ENCODE peak calls at places on chromosome 5, in six cellular contexts. D is heart left ventricle, Z is WTC11, M is T-helper 17 cell, L is HCT116, V is omental fat pad. Y is an unnamed sample.

GRCh38 chr5:126917918-126918623 is 112.3 kb downstream of the MARCHF3 start:
- ATAC-seq in D (no peak), Z (peak), M (no peak), L (no peak), V (no peak), Y (no peak)

GRCh38 chr5:77389746-77390145 is 102.4 kb downstream of the WDR41 start:
- ATAC-seq in D (no peak), Z (no peak), M (no peak), L (no peak), V (no peak), Y (no peak)

GRCh38 chr5:169796731-169797130 is 159.7 kb downstream of the DOCK2 start:
- ATAC-seq in D (no peak), Z (no peak), M (no peak), L (no peak), V (no peak), Y (no peak)

GRCh38 chr5:2423634-2424033 is 327.8 kb downstream of the IRX2 start:
- ATAC-seq in D (no peak), Z (no peak), M (no peak), L (no peak), V (no peak), Y (no peak)

GRCh38 chr5:854966-855743 is 4.4 kb upstream of the ZDHHC11 start:
- ATAC-seq in D (no peak), Z (no peak), M (no peak), L (no peak), V (no peak), Y (no peak)

GRCh38 chr5:3092664-3093063 is 341.2 kb upstream of the IRX2 start:
- ATAC-seq in D (peak), Z (no peak), M (no peak), L (no peak), V (no peak), Y (no peak)

GRCh38 chr5:57179262-57179960 is 5.6 kb downstream of the GPBP1 start:
- ATAC-seq in D (peak), Z (no peak), M (no peak), L (no peak), V (no peak), Y (no peak)

GRCh38 chr5:178211095-178212048 is 7.0 kb downstream of the HNRNPAB start:
- ATAC-seq in D (no peak), Z (no peak), M (no peak), L (peak), V (no peak), Y (peak)

GRCh38 chr5:44632344-44632743 is 176.4 kb upstream of the MRPS30 start:
- ATAC-seq in D (no peak), Z (no peak), M (no peak), L (no peak), V (no peak), Y (no peak)

GRCh38 chr5:180868960-180869359 is 7.9 kb upstream of the ZFP62 start:
- ATAC-seq in D (peak), Z (peak), M (peak), L (peak), V (peak), Y (peak)

GRCh38 chr5:158801286-158801685 is 298.4 kb downstream of the EBF1 start:
- ATAC-seq in D (no peak), Z (no peak), M (no peak), L (no peak), V (no peak), Y (no peak)

GRCh38 chr5:149113669-149114068 is 27.6 kb upstream of the ABLIM3 start:
- ATAC-seq in D (no peak), Z (no peak), M (no peak), L (no peak), V (peak), Y (no peak)

GRCh38 chr5:1163879-1164278 is 37.5 kb upstream of the SLC6A19 start:
- ATAC-seq in D (no peak), Z (no peak), M (no peak), L (no peak), V (no peak), Y (no peak)

GRCh38 chr5:113520429-113520828 is 6.9 kb downstream of the YTHDC2 start:
- ATAC-seq in D (no peak), Z (no peak), M (no peak), L (no peak), V (no peak), Y (no peak)

GRCh38 chr5:142654578-142655042 is 31.3 kb downstream of the FGF1 start:
- ATAC-seq in D (peak), Z (peak), M (no peak), L (peak), V (no peak), Y (no peak)

GRCh38 chr5:32001722-32002121 is 172.4 kb downstream of the GOLPH3 start:
- ATAC-seq in D (peak), Z (no peak), M (no peak), L (no peak), V (no peak), Y (no peak)

GRCh38 chr5:112023766-112024165 is 266.8 kb upstream of the NREP start:
- ATAC-seq in D (no peak), Z (no peak), M (no peak), L (no peak), V (no peak), Y (no peak)

GRCh38 chr5:142110046-142110531 is 1.5 kb downstream of the NDFIP1 start:
- ATAC-seq in D (no peak), Z (no peak), M (no peak), L (no peak), V (no peak), Y (no peak)

GRCh38 chr5:143629871-143630658 is 181.9 kb upstream of the HMHB1 start:
- ATAC-seq in D (no peak), Z (no peak), M (no peak), L (no peak), V (no peak), Y (no peak)

GRCh38 chr5:114393159-114393558 is 31.3 kb downstream of the KCNN2 start:
- ATAC-seq in D (no peak), Z (no peak), M (no peak), L (no peak), V (no peak), Y (no peak)

GRCh38 chr5:80213467-80213866 is 42.4 kb downstream of the SERINC5 start:
- ATAC-seq in D (no peak), Z (no peak), M (no peak), L (no peak), V (no peak), Y (no peak)

GRCh38 chr5:124735169-124735858 is 11.1 kb downstream of the ZNF608 start:
- ATAC-seq in D (peak), Z (peak), M (no peak), L (no peak), V (no peak), Y (peak)

GRCh38 chr5:2027790-2028189 is 145.1 kb upstream of the IRX4 start:
- ATAC-seq in D (no peak), Z (no peak), M (no peak), L (no peak), V (no peak), Y (no peak)

GRCh38 chr5:17373406-17374110 is 124.5 kb upstream of the TAF11L2 start:
- ATAC-seq in D (no peak), Z (peak), M (no peak), L (no peak), V (no peak), Y (no peak)

GRCh38 chr5:179343902-179344300 is 1.4 kb downstream of the ADAMTS2 start:
- ATAC-seq in D (peak), Z (peak), M (no peak), L (no peak), V (peak), Y (peak)

GRCh38 chr5:179803651-179804598 is 2.7 kb downstream of the MGAT4B start:
- ATAC-seq in D (no peak), Z (no peak), M (peak), L (no peak), V (no peak), Y (no peak)

GRCh38 chr5:17146280-17146841 is 71.1 kb upstream of the BASP1 start:
- ATAC-seq in D (no peak), Z (peak), M (no peak), L (peak), V (no peak), Y (no peak)

GRCh38 chr5:14447958-14448881 is 133.4 kb upstream of the OTULINL start:
- ATAC-seq in D (peak), Z (peak), M (no peak), L (no peak), V (no peak), Y (no peak)

GRCh38 chr5:10049825-10050455 is 199.7 kb downstream of the ATPSCKMT start:
- ATAC-seq in D (no peak), Z (no peak), M (no peak), L (no peak), V (no peak), Y (no peak)

GRCh38 chr5:91291628-91292569 is 91.2 kb downstream of the ARRDC3 start:
- ATAC-seq in D (no peak), Z (no peak), M (no peak), L (no peak), V (no peak), Y (no peak)

GRCh38 chr5:18393546-18393945 is 759.3 kb downstream of the TAF11L14 start:
- ATAC-seq in D (no peak), Z (peak), M (no peak), L (no peak), V (no peak), Y (no peak)

GRCh38 chr5:73766902-73767301 is 140.9 kb downstream of the ARHGEF28 start:
- ATAC-seq in D (no peak), Z (no peak), M (no peak), L (no peak), V (no peak), Y (no peak)

GRCh38 chr5:144187699-144188294 is 17.1 kb downstream of the KCTD16 start:
- ATAC-seq in D (peak), Z (no peak), M (peak), L (no peak), V (no peak), Y (peak)

GRCh38 chr5:134568339-134568700 is 42.9 kb downstream of the JADE2 start:
- ATAC-seq in D (no peak), Z (no peak), M (no peak), L (no peak), V (peak), Y (no peak)

GRCh38 chr5:87282254-87282653 is 14.6 kb downstream of the RASA1 start:
- ATAC-seq in D (no peak), Z (no peak), M (peak), L (no peak), V (no peak), Y (no peak)

GRCh38 chr5:10863763-10864383 is 102.8 kb upstream of the DAP start:
- ATAC-seq in D (peak), Z (peak), M (peak), L (peak), V (no peak), Y (no peak)

GRCh38 chr5:10493884-10494283 is 52.2 kb downstream of the ROPN1L start:
- ATAC-seq in D (no peak), Z (no peak), M (no peak), L (no peak), V (no peak), Y (no peak)

GRCh38 chr5:161372682-161373344 is 173.7 kb downstream of the GABRB2 start:
- ATAC-seq in D (no peak), Z (peak), M (no peak), L (no peak), V (no peak), Y (no peak)

Y was measured in gastroesophageal sphincter.